ENCODE peak calls at places on chromosomes 13 and 19, in nine cellular contexts. One of them, this sample, is unnamed.

GRCh38 chr13:41017153-41017552 is 2.0 kb downstream of the ELF1 start:
- DNase-seq in RWPE1: no peak
- DNase-seq in H9: no peak
- DNase-seq in brain microvascular endothelial cell: no peak
- DNase-seq in mucosa of descending colon: no peak
- DNase-seq in pancreas: peak
- DNase-seq in CD8-positive, alpha-beta T cell: no peak
- DNase-seq in fibroblast of the aortic adventitia: no peak
- DNase-seq in right lobe of liver: no peak
- DNase-seq in this sample: no peak

GRCh38 chr13:110440946-110441731 is 120.4 kb downstream of the RAB20 start:
- DNase-seq in RWPE1: no peak
- DNase-seq in H9: no peak
- DNase-seq in brain microvascular endothelial cell: no peak
- DNase-seq in mucosa of descending colon: no peak
- DNase-seq in pancreas: no peak
- DNase-seq in CD8-positive, alpha-beta T cell: no peak
- DNase-seq in fibroblast of the aortic adventitia: no peak
- DNase-seq in right lobe of liver: no peak
- DNase-seq in this sample: no peak

GRCh38 chr19:7595466-7596133 is at the start of gene CAMSAP3:
- DNase-seq in RWPE1: no peak
- DNase-seq in H9: peak
- DNase-seq in brain microvascular endothelial cell: no peak
- DNase-seq in mucosa of descending colon: peak
- DNase-seq in pancreas: peak
- DNase-seq in CD8-positive, alpha-beta T cell: peak
- DNase-seq in fibroblast of the aortic adventitia: peak
- DNase-seq in right lobe of liver: peak
- DNase-seq in this sample: no peak

GRCh38 chr19:39438270-39438934 is 2.7 kb upstream of the RPS16 start:
- DNase-seq in RWPE1: no peak
- DNase-seq in H9: no peak
- DNase-seq in brain microvascular endothelial cell: peak
- DNase-seq in mucosa of descending colon: no peak
- DNase-seq in pancreas: no peak
- DNase-seq in CD8-positive, alpha-beta T cell: no peak
- DNase-seq in fibroblast of the aortic adventitia: peak
- DNase-seq in right lobe of liver: no peak
- DNase-seq in this sample: no peak

GRCh38 chr13:30734434-30734833 is 909 bp upstream of the ALOX5AP start:
- DNase-seq in RWPE1: peak
- DNase-seq in H9: no peak
- DNase-seq in brain microvascular endothelial cell: no peak
- DNase-seq in mucosa of descending colon: no peak
- DNase-seq in pancreas: no peak
- DNase-seq in CD8-positive, alpha-beta T cell: no peak
- DNase-seq in fibroblast of the aortic adventitia: peak
- DNase-seq in right lobe of liver: no peak
- DNase-seq in this sample: no peak

GRCh38 chr19:30402790-30403189 is 30.6 kb downstream of the ZNF536 start:
- DNase-seq in RWPE1: no peak
- DNase-seq in H9: no peak
- DNase-seq in brain microvascular endothelial cell: no peak
- DNase-seq in mucosa of descending colon: no peak
- DNase-seq in pancreas: no peak
- DNase-seq in CD8-positive, alpha-beta T cell: no peak
- DNase-seq in fibroblast of the aortic adventitia: no peak
- DNase-seq in right lobe of liver: no peak
- DNase-seq in this sample: no peak

GRCh38 chr13:84873951-84874350 is 925.3 kb downstream of the SLITRK6 start:
- DNase-seq in RWPE1: no peak
- DNase-seq in H9: no peak
- DNase-seq in brain microvascular endothelial cell: no peak
- DNase-seq in mucosa of descending colon: no peak
- DNase-seq in pancreas: no peak
- DNase-seq in CD8-positive, alpha-beta T cell: no peak
- DNase-seq in fibroblast of the aortic adventitia: no peak
- DNase-seq in right lobe of liver: no peak
- DNase-seq in this sample: no peak

GRCh38 chr13:108877300-108877699 is 247.9 kb downstream of the MYO16 start:
- DNase-seq in RWPE1: peak
- DNase-seq in H9: no peak
- DNase-seq in brain microvascular endothelial cell: peak
- DNase-seq in mucosa of descending colon: no peak
- DNase-seq in pancreas: no peak
- DNase-seq in CD8-positive, alpha-beta T cell: no peak
- DNase-seq in fibroblast of the aortic adventitia: no peak
- DNase-seq in right lobe of liver: no peak
- DNase-seq in this sample: no peak

GRCh38 chr13:73365681-73366080 is 306.9 kb downstream of the KLF5 start:
- DNase-seq in RWPE1: peak
- DNase-seq in H9: no peak
- DNase-seq in brain microvascular endothelial cell: no peak
- DNase-seq in mucosa of descending colon: no peak
- DNase-seq in pancreas: no peak
- DNase-seq in CD8-positive, alpha-beta T cell: no peak
- DNase-seq in fibroblast of the aortic adventitia: no peak
- DNase-seq in right lobe of liver: no peak
- DNase-seq in this sample: no peak

GRCh38 chr13:109919715-109920375 is 133.5 kb upstream of the IRS2 start:
- DNase-seq in RWPE1: no peak
- DNase-seq in H9: no peak
- DNase-seq in brain microvascular endothelial cell: peak
- DNase-seq in mucosa of descending colon: no peak
- DNase-seq in pancreas: no peak
- DNase-seq in CD8-positive, alpha-beta T cell: no peak
- DNase-seq in fibroblast of the aortic adventitia: peak
- DNase-seq in right lobe of liver: no peak
- DNase-seq in this sample: no peak

GRCh38 chr19:40507892-40508291 is 41.1 kb downstream of the SPTBN4 start:
- DNase-seq in RWPE1: no peak
- DNase-seq in H9: peak
- DNase-seq in brain microvascular endothelial cell: no peak
- DNase-seq in mucosa of descending colon: no peak
- DNase-seq in pancreas: no peak
- DNase-seq in CD8-positive, alpha-beta T cell: no peak
- DNase-seq in fibroblast of the aortic adventitia: no peak
- DNase-seq in right lobe of liver: no peak
- DNase-seq in this sample: no peak

GRCh38 chr13:91240341-91240740 is 107.1 kb upstream of the MIR17HG start:
- DNase-seq in RWPE1: no peak
- DNase-seq in H9: no peak
- DNase-seq in brain microvascular endothelial cell: no peak
- DNase-seq in mucosa of descending colon: no peak
- DNase-seq in pancreas: no peak
- DNase-seq in CD8-positive, alpha-beta T cell: no peak
- DNase-seq in fibroblast of the aortic adventitia: no peak
- DNase-seq in right lobe of liver: no peak
- DNase-seq in this sample: no peak

GRCh38 chr13:47499358-47500150 is 501.5 kb downstream of the SUCLA2 start:
- DNase-seq in RWPE1: peak
- DNase-seq in H9: no peak
- DNase-seq in brain microvascular endothelial cell: peak
- DNase-seq in mucosa of descending colon: no peak
- DNase-seq in pancreas: no peak
- DNase-seq in CD8-positive, alpha-beta T cell: no peak
- DNase-seq in fibroblast of the aortic adventitia: peak
- DNase-seq in right lobe of liver: no peak
- DNase-seq in this sample: no peak

GRCh38 chr19:8004001-8004400 is 1.4 kb downstream of the ELAVL1 start:
- DNase-seq in RWPE1: no peak
- DNase-seq in H9: no peak
- DNase-seq in brain microvascular endothelial cell: no peak
- DNase-seq in mucosa of descending colon: no peak
- DNase-seq in pancreas: no peak
- DNase-seq in CD8-positive, alpha-beta T cell: no peak
- DNase-seq in fibroblast of the aortic adventitia: no peak
- DNase-seq in right lobe of liver: no peak
- DNase-seq in this sample: no peak

GRCh38 chr13:101751488-101751887 is 299.0 kb downstream of the ITGBL1 start:
- DNase-seq in RWPE1: peak
- DNase-seq in H9: no peak
- DNase-seq in brain microvascular endothelial cell: peak
- DNase-seq in mucosa of descending colon: no peak
- DNase-seq in pancreas: no peak
- DNase-seq in CD8-positive, alpha-beta T cell: no peak
- DNase-seq in fibroblast of the aortic adventitia: peak
- DNase-seq in right lobe of liver: no peak
- DNase-seq in this sample: no peak

GRCh38 chr13:57946361-57946760 is 314.8 kb downstream of the PCDH17 start:
- DNase-seq in RWPE1: no peak
- DNase-seq in H9: no peak
- DNase-seq in brain microvascular endothelial cell: no peak
- DNase-seq in mucosa of descending colon: no peak
- DNase-seq in pancreas: no peak
- DNase-seq in CD8-positive, alpha-beta T cell: no peak
- DNase-seq in fibroblast of the aortic adventitia: no peak
- DNase-seq in right lobe of liver: no peak
- DNase-seq in this sample: no peak

GRCh38 chr13:30493670-30494381 is 28.1 kb upstream of the HMGB1 start:
- DNase-seq in RWPE1: no peak
- DNase-seq in H9: no peak
- DNase-seq in brain microvascular endothelial cell: no peak
- DNase-seq in mucosa of descending colon: no peak
- DNase-seq in pancreas: no peak
- DNase-seq in CD8-positive, alpha-beta T cell: no peak
- DNase-seq in fibroblast of the aortic adventitia: no peak
- DNase-seq in right lobe of liver: no peak
- DNase-seq in this sample: no peak

GRCh38 chr19:6887326-6887725 is at the start of gene ADGRE1:
- DNase-seq in RWPE1: no peak
- DNase-seq in H9: no peak
- DNase-seq in brain microvascular endothelial cell: no peak
- DNase-seq in mucosa of descending colon: no peak
- DNase-seq in pancreas: no peak
- DNase-seq in CD8-positive, alpha-beta T cell: no peak
- DNase-seq in fibroblast of the aortic adventitia: no peak
- DNase-seq in right lobe of liver: no peak
- DNase-seq in this sample: no peak

GRCh38 chr13:114065926-114066774 is 66.3 kb downstream of the RASA3 start:
- DNase-seq in RWPE1: no peak
- DNase-seq in H9: no peak
- DNase-seq in brain microvascular endothelial cell: no peak
- DNase-seq in mucosa of descending colon: peak
- DNase-seq in pancreas: no peak
- DNase-seq in CD8-positive, alpha-beta T cell: peak
- DNase-seq in fibroblast of the aortic adventitia: no peak
- DNase-seq in right lobe of liver: no peak
- DNase-seq in this sample: peak

DNA sequence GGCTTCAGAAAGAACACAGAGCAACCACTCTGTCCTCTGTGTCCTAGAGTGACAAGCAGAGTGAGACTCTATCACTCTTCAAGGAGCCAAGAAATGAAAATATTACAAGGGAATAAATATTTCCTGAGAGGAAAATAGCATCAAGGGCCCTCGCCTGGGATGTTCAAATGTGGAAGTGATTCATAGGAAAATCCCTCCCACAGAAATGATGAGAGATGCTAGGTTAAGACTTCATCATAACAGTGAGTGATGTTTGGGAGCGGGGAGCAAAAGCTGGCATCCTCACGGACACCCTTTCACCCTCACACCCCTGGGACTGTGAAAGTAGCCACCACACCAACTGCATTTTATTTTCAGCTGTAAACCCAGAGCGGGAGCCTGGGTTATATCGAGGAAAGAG is 54.9 kb downstream of the DLEU7 start:
- DNase-seq in RWPE1: no peak
- DNase-seq in H9: no peak
- DNase-seq in brain microvascular endothelial cell: peak
- DNase-seq in mucosa of descending colon: no peak
- DNase-seq in pancreas: no peak
- DNase-seq in CD8-positive, alpha-beta T cell: no peak
- DNase-seq in fibroblast of the aortic adventitia: no peak
- DNase-seq in right lobe of liver: no peak
- DNase-seq in this sample: no peak
- TF ChIP-seq CTCF in RWPE1: no peak
- TF ChIP-seq CTCF in H9: no peak
- TF ChIP-seq CTCF in brain microvascular endothelial cell: no peak
- TF ChIP-seq CTCF in mucosa of descending colon: no peak
- TF ChIP-seq CTCF in pancreas: no peak
- TF ChIP-seq CTCF in CD8-positive, alpha-beta T cell: no peak
- TF ChIP-seq CTCF in fibroblast of the aortic adventitia: no peak
- TF ChIP-seq CTCF in right lobe of liver: no peak
- TF ChIP-seq CTCF in this sample: no peak

DNA sequence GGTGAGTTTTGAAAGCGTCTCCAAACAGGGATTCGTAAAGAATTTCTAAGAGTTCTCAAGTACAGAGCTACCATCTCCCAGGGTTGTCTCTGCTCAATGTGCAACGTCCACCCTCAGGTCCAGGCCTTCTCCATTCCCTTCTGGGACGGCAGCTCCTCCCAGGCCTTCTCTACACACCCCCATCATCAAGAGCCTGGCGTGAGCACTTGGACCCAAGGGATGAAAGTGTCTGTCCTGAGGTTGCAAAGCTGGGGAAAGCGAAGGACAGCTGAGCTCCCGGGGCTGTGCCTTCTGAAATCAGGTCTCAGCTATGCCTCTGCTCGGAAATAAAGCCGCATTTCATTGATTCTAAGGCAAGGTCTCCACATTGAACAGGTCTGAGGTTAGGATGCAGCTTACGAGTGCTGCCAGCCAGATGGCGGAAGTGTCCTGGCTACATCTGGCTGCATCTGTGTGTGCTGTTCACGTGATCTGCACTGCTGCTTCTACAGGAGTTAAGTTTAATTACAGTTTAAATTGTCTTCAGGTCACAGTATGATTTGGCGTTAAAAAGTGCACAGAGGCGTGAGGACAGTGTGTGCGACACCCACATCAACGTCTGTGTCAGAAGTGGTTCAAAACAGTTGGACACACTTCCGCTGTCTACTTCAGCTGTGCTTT is 27.0 kb upstream of the MIER2 start:
- DNase-seq in RWPE1: no peak
- DNase-seq in H9: no peak
- DNase-seq in brain microvascular endothelial cell: no peak
- DNase-seq in mucosa of descending colon: no peak
- DNase-seq in pancreas: no peak
- DNase-seq in CD8-positive, alpha-beta T cell: no peak
- DNase-seq in fibroblast of the aortic adventitia: no peak
- DNase-seq in right lobe of liver: no peak
- DNase-seq in this sample: peak
- TF ChIP-seq CTCF in RWPE1: no peak
- TF ChIP-seq CTCF in H9: no peak
- TF ChIP-seq CTCF in brain microvascular endothelial cell: no peak
- TF ChIP-seq CTCF in mucosa of descending colon: no peak
- TF ChIP-seq CTCF in pancreas: no peak
- TF ChIP-seq CTCF in CD8-positive, alpha-beta T cell: no peak
- TF ChIP-seq CTCF in fibroblast of the aortic adventitia: no peak
- TF ChIP-seq CTCF in right lobe of liver: no peak
- TF ChIP-seq CTCF in this sample: no peak

GRCh38 chr13:51945149-51945548 is 66.1 kb downstream of the ATP7B start:
- DNase-seq in RWPE1: no peak
- DNase-seq in H9: no peak
- DNase-seq in brain microvascular endothelial cell: no peak
- DNase-seq in mucosa of descending colon: no peak
- DNase-seq in pancreas: no peak
- DNase-seq in CD8-positive, alpha-beta T cell: no peak
- DNase-seq in fibroblast of the aortic adventitia: no peak
- DNase-seq in right lobe of liver: no peak
- DNase-seq in this sample: no peak
- TF ChIP-seq CTCF in RWPE1: no peak
- TF ChIP-seq CTCF in H9: no peak
- TF ChIP-seq CTCF in brain microvascular endothelial cell: no peak
- TF ChIP-seq CTCF in mucosa of descending colon: no peak
- TF ChIP-seq CTCF in pancreas: no peak
- TF ChIP-seq CTCF in CD8-positive, alpha-beta T cell: no peak
- TF ChIP-seq CTCF in fibroblast of the aortic adventitia: no peak
- TF ChIP-seq CTCF in right lobe of liver: no peak
- TF ChIP-seq CTCF in this sample: no peak

GRCh38 chr19:19139876-19140229 is 1.6 kb upstream of the TMEM161A start:
- DNase-seq in RWPE1: no peak
- DNase-seq in H9: no peak
- DNase-seq in brain microvascular endothelial cell: no peak
- DNase-seq in mucosa of descending colon: no peak
- DNase-seq in pancreas: no peak
- DNase-seq in CD8-positive, alpha-beta T cell: no peak
- DNase-seq in fibroblast of the aortic adventitia: no peak
- DNase-seq in right lobe of liver: no peak
- DNase-seq in this sample: no peak
- TF ChIP-seq CTCF in RWPE1: peak
- TF ChIP-seq CTCF in H9: peak
- TF ChIP-seq CTCF in brain microvascular endothelial cell: no peak
- TF ChIP-seq CTCF in mucosa of descending colon: no peak
- TF ChIP-seq CTCF in pancreas: no peak
- TF ChIP-seq CTCF in CD8-positive, alpha-beta T cell: peak
- TF ChIP-seq CTCF in fibroblast of the aortic adventitia: no peak
- TF ChIP-seq CTCF in right lobe of liver: no peak
- TF ChIP-seq CTCF in this sample: peak